ENCODE peak calls at places on chromosomes 16 and 17, in eight cellular contexts. One of them, this sample, is unnamed.

GRCh38 chr16:77431131-77431670 is 3.6 kb downstream of the ADAMTS18 start:
- DNase-seq in PC-9: no peak
- DNase-seq in colonic mucosa: no peak
- DNase-seq in osteoblast: no peak
- DNase-seq in lower lobe of right lung: no peak
- DNase-seq in mucosa of descending colon: no peak
- DNase-seq in psoas muscle: no peak
- DNase-seq in CD4-positive, alpha-beta memory T cell: no peak
- DNase-seq in this sample: no peak

GRCh38 chr17:82097187-82097918 is 683 bp downstream of the FASN start:
- DNase-seq in CD4-positive, alpha-beta memory T cell: no peak
- DNase-seq in PC-9: peak; percentile 37
- DNase-seq in osteoblast: peak; percentile 99
- DNase-seq in psoas muscle: peak; percentile 71
- DNase-seq in mucosa of descending colon: peak; percentile 72
- DNase-seq in lower lobe of right lung: peak; percentile 75
- DNase-seq in colonic mucosa: peak; percentile 48
- DNase-seq in this sample: peak; percentile 11

GRCh38 chr17:51164911-51165679 is 1.1 kb upstream of the NME2 start:
- DNase-seq in PC-9: peak; percentile 32
- DNase-seq in mucosa of descending colon: peak; percentile 47
- DNase-seq in osteoblast: peak; percentile 34
- DNase-seq in colonic mucosa: no peak
- DNase-seq in CD4-positive, alpha-beta memory T cell: no peak
- DNase-seq in psoas muscle: no peak
- DNase-seq in lower lobe of right lung: no peak
- DNase-seq in this sample: no peak

GRCh38 chr17:17783825-17784598 is 52.8 kb downstream of the SREBF1 start:
- DNase-seq in CD4-positive, alpha-beta memory T cell: peak; percentile 21
- DNase-seq in osteoblast: no peak
- DNase-seq in colonic mucosa: peak; percentile 50
- DNase-seq in psoas muscle: peak; percentile 72
- DNase-seq in mucosa of descending colon: peak; percentile 58
- DNase-seq in PC-9: no peak
- DNase-seq in lower lobe of right lung: no peak
- DNase-seq in this sample: no peak

GRCh38 chr16:88453621-88454314 is 688 bp downstream of the ZFPM1 start:
- DNase-seq in lower lobe of right lung: no peak
- DNase-seq in CD4-positive, alpha-beta memory T cell: no peak
- DNase-seq in mucosa of descending colon: peak; percentile 65
- DNase-seq in colonic mucosa: peak; percentile 35
- DNase-seq in osteoblast: peak; percentile 95
- DNase-seq in psoas muscle: no peak
- DNase-seq in PC-9: peak; percentile 46
- DNase-seq in this sample: no peak

GRCh38 chr17:35743911-35744328 is 9.1 kb downstream of the GAS2L2 start:
- DNase-seq in mucosa of descending colon: no peak
- DNase-seq in psoas muscle: no peak
- DNase-seq in osteoblast: peak; percentile 97
- DNase-seq in PC-9: peak; percentile 48
- DNase-seq in lower lobe of right lung: no peak
- DNase-seq in CD4-positive, alpha-beta memory T cell: no peak
- DNase-seq in colonic mucosa: no peak
- DNase-seq in this sample: no peak

GRCh38 chr17:9071921-9072503 is 50.7 kb downstream of the NTN1 start:
- DNase-seq in CD4-positive, alpha-beta memory T cell: no peak
- DNase-seq in osteoblast: no peak
- DNase-seq in psoas muscle: no peak
- DNase-seq in colonic mucosa: no peak
- DNase-seq in PC-9: no peak
- DNase-seq in lower lobe of right lung: no peak
- DNase-seq in mucosa of descending colon: no peak
- DNase-seq in this sample: no peak

GRCh38 chr17:22459331-22459952 is 767.1 kb downstream of the KCNJ18 start:
- DNase-seq in lower lobe of right lung: no peak
- DNase-seq in PC-9: no peak
- DNase-seq in mucosa of descending colon: no peak
- DNase-seq in CD4-positive, alpha-beta memory T cell: no peak
- DNase-seq in colonic mucosa: no peak
- DNase-seq in osteoblast: no peak
- DNase-seq in psoas muscle: no peak
- DNase-seq in this sample: no peak

GRCh38 chr16:56614549-56614991 is 6.2 kb downstream of the MT2A start:
- DNase-seq in psoas muscle: no peak
- DNase-seq in lower lobe of right lung: no peak
- DNase-seq in mucosa of descending colon: no peak
- DNase-seq in PC-9: peak; percentile 94
- DNase-seq in colonic mucosa: no peak
- DNase-seq in CD4-positive, alpha-beta memory T cell: no peak
- DNase-seq in osteoblast: peak; percentile 89
- DNase-seq in this sample: no peak

GRCh38 chr17:3695723-3696411 is at the start of gene P2RX5:
- DNase-seq in mucosa of descending colon: peak; percentile 51
- DNase-seq in psoas muscle: peak; percentile 74
- DNase-seq in lower lobe of right lung: peak; percentile 64
- DNase-seq in CD4-positive, alpha-beta memory T cell: peak; percentile 39
- DNase-seq in PC-9: no peak
- DNase-seq in osteoblast: peak; percentile 86
- DNase-seq in colonic mucosa: no peak
- DNase-seq in this sample: peak; percentile 34

GRCh38 chr16:71540-72341 is 690 bp downstream of the RHBDF1 start:
- DNase-seq in osteoblast: peak; percentile 99
- DNase-seq in mucosa of descending colon: peak; percentile 75
- DNase-seq in colonic mucosa: peak; percentile 91
- DNase-seq in CD4-positive, alpha-beta memory T cell: no peak
- DNase-seq in PC-9: peak; percentile 86
- DNase-seq in lower lobe of right lung: peak; percentile 77
- DNase-seq in psoas muscle: peak; percentile 80
- DNase-seq in this sample: no peak

GRCh38 chr17:63633742-63634141 is 11.5 kb downstream of the MAP3K3 start:
- DNase-seq in mucosa of descending colon: no peak
- DNase-seq in psoas muscle: no peak
- DNase-seq in PC-9: no peak
- DNase-seq in CD4-positive, alpha-beta memory T cell: no peak
- DNase-seq in osteoblast: no peak
- DNase-seq in lower lobe of right lung: no peak
- DNase-seq in colonic mucosa: no peak
- DNase-seq in this sample: no peak
- H3K4me1 ChIP-seq in mucosa of descending colon: peaks cover 5% of the 10 kb centered on the region
- H3K4me1 ChIP-seq in psoas muscle: peaks cover 46% of the 10 kb centered on the region
- H3K4me1 ChIP-seq in PC-9: no peaks in the 10 kb centered on the region
- H3K4me1 ChIP-seq in CD4-positive, alpha-beta memory T cell: peaks cover 18% of the 10 kb centered on the region
- H3K4me1 ChIP-seq in osteoblast: no peaks in the 10 kb centered on the region
- H3K4me1 ChIP-seq in lower lobe of right lung: peaks cover 52% of the 10 kb centered on the region
- H3K4me1 ChIP-seq in colonic mucosa: no peaks in the 10 kb centered on the region
- H3K4me1 ChIP-seq in this sample: peaks cover 13% of the 10 kb centered on the region

GRCh38 chr17:39057807-39058206 is 90.6 kb upstream of the FBXO47 start:
- DNase-seq in osteoblast: no peak
- DNase-seq in mucosa of descending colon: no peak
- DNase-seq in PC-9: no peak
- DNase-seq in lower lobe of right lung: no peak
- DNase-seq in colonic mucosa: no peak
- DNase-seq in CD4-positive, alpha-beta memory T cell: no peak
- DNase-seq in psoas muscle: no peak
- DNase-seq in this sample: no peak
- H3K4me3 ChIP-seq in osteoblast: no peak overlapping the region
- H3K4me3 ChIP-seq in mucosa of descending colon: no peak overlapping the region
- H3K4me3 ChIP-seq in PC-9: peak overlapping the region; percentile 73
- H3K4me3 ChIP-seq in lower lobe of right lung: no peak overlapping the region
- H3K4me3 ChIP-seq in colonic mucosa: no peak overlapping the region
- H3K4me3 ChIP-seq in CD4-positive, alpha-beta memory T cell: no peak overlapping the region
- H3K4me3 ChIP-seq in psoas muscle: peak overlapping the region; percentile 73
- H3K4me3 ChIP-seq in this sample: no peak overlapping the region

GRCh38 chr16:2474877-2475412 is at the start of gene TBC1D24:
- DNase-seq in colonic mucosa: peak; percentile 87
- DNase-seq in mucosa of descending colon: peak; percentile 94
- DNase-seq in osteoblast: peak; percentile 100
- DNase-seq in PC-9: peak; percentile 46
- DNase-seq in lower lobe of right lung: peak; percentile 89
- DNase-seq in CD4-positive, alpha-beta memory T cell: peak; percentile 73
- DNase-seq in psoas muscle: peak; percentile 95
- DNase-seq in this sample: peak; percentile 76

GRCh38 chr16:2475413-2476344 is 752 bp downstream of the TBC1D24 start:
- DNase-seq in mucosa of descending colon: peak; percentile 69
- DNase-seq in PC-9: no peak
- DNase-seq in osteoblast: no peak
- DNase-seq in CD4-positive, alpha-beta memory T cell: peak; percentile 37
- DNase-seq in colonic mucosa: no peak
- DNase-seq in lower lobe of right lung: no peak
- DNase-seq in psoas muscle: no peak
- DNase-seq in this sample: no peak

GRCh38 chr16:2477327-2477726 is 2.4 kb downstream of the TBC1D24 start:
- DNase-seq in PC-9: no peak
- DNase-seq in colonic mucosa: no peak
- DNase-seq in lower lobe of right lung: no peak
- DNase-seq in mucosa of descending colon: no peak
- DNase-seq in psoas muscle: no peak
- DNase-seq in CD4-positive, alpha-beta memory T cell: no peak
- DNase-seq in osteoblast: no peak
- DNase-seq in this sample: no peak

GRCh38 chr16:2476741-2477140 is 1.8 kb downstream of the TBC1D24 start:
- DNase-seq in osteoblast: no peak
- DNase-seq in psoas muscle: no peak
- DNase-seq in colonic mucosa: no peak
- DNase-seq in CD4-positive, alpha-beta memory T cell: no peak
- DNase-seq in PC-9: no peak
- DNase-seq in mucosa of descending colon: no peak
- DNase-seq in lower lobe of right lung: no peak
- DNase-seq in this sample: no peak

GRCh38 chr16:2476345-2476720 is 1.4 kb downstream of the TBC1D24 start:
- DNase-seq in PC-9: no peak
- DNase-seq in psoas muscle: no peak
- DNase-seq in lower lobe of right lung: no peak
- DNase-seq in mucosa of descending colon: no peak
- DNase-seq in CD4-positive, alpha-beta memory T cell: no peak
- DNase-seq in osteoblast: peak; percentile 93
- DNase-seq in colonic mucosa: no peak
- DNase-seq in this sample: no peak
- H3K4me1 ChIP-seq in PC-9: peaks cover 13% of the 10 kb centered on the region
- H3K4me1 ChIP-seq in psoas muscle: peaks cover 12% of the 10 kb centered on the region
- H3K4me1 ChIP-seq in lower lobe of right lung: peaks cover 32% of the 10 kb centered on the region
- H3K4me1 ChIP-seq in mucosa of descending colon: peaks cover 25% of the 10 kb centered on the region
- H3K4me1 ChIP-seq in CD4-positive, alpha-beta memory T cell: peaks cover 31% of the 10 kb centered on the region
- H3K4me1 ChIP-seq in osteoblast: peaks cover 9% of the 10 kb centered on the region
- H3K4me1 ChIP-seq in colonic mucosa: peaks cover 17% of the 10 kb centered on the region
- H3K4me1 ChIP-seq in this sample: peaks cover 29% of the 10 kb centered on the region

DNA sequence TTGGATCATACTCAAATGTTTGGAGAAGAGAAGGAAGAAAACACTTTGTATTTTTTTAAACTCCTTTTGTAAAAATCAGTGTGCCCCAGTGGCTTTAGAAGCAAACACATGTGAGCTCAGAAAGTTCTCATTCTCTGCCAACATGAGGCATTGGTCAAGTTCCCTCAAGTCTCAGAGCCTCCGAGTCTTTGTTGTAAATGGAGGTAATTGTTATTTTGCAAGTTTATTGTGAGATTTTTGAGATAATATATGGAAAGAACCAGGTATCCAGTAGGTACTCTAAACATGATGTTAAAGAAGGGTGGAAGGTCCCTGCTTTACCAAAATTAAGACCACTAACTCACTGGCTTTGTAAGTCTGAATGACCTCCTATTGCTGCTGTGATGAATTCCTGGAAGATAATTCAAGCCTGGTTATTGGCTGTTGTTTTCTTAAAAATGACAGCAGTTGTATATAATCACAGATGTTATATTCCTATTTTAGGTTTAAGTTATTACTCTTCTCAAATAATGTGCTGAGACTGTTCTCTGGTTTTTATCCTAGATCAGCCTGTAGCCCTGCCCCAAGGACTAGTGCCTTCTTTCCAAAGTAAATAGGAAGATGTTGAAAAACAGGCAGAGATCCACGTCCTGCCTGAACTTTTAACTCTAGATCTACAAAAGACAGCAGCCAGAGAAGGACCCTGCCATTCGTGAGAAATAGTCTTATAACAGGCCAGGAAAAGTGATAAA is 2.4 kb downstream of the HLF start:
- DNase-seq in lower lobe of right lung: no peak
- DNase-seq in mucosa of descending colon: no peak
- DNase-seq in colonic mucosa: no peak
- DNase-seq in osteoblast: no peak
- DNase-seq in PC-9: no peak
- DNase-seq in CD4-positive, alpha-beta memory T cell: no peak
- DNase-seq in psoas muscle: no peak
- DNase-seq in this sample: no peak
- H3K4me3 ChIP-seq in lower lobe of right lung: peak overlapping the region; percentile 61
- H3K4me3 ChIP-seq in mucosa of descending colon: no peak overlapping the region
- H3K4me3 ChIP-seq in colonic mucosa: no peak overlapping the region
- H3K4me3 ChIP-seq in osteoblast: no peak overlapping the region
- H3K4me3 ChIP-seq in PC-9: no peak overlapping the region
- H3K4me3 ChIP-seq in CD4-positive, alpha-beta memory T cell: no peak overlapping the region
- H3K4me3 ChIP-seq in psoas muscle: peak overlapping the region; percentile 15
- H3K4me3 ChIP-seq in this sample: no peak overlapping the region

GRCh38 chr17:57940217-57940616 is 15.0 kb downstream of the CUEDC1 start:
- DNase-seq in lower lobe of right lung: no peak
- DNase-seq in PC-9: no peak
- DNase-seq in CD4-positive, alpha-beta memory T cell: no peak
- DNase-seq in colonic mucosa: no peak
- DNase-seq in osteoblast: peak; percentile 38
- DNase-seq in mucosa of descending colon: no peak
- DNase-seq in psoas muscle: peak; percentile 36
- DNase-seq in this sample: no peak

GRCh38 chr17:57938061-57938502 is 17.1 kb downstream of the CUEDC1 start:
- DNase-seq in colonic mucosa: peak; percentile 73
- DNase-seq in lower lobe of right lung: no peak
- DNase-seq in psoas muscle: peak; percentile 2
- DNase-seq in mucosa of descending colon: no peak
- DNase-seq in PC-9: no peak
- DNase-seq in osteoblast: peak; percentile 1
- DNase-seq in CD4-positive, alpha-beta memory T cell: no peak
- DNase-seq in this sample: no peak

GRCh38 chr17:57935833-57936807 is 19.1 kb downstream of the CUEDC1 start:
- DNase-seq in psoas muscle: peak; percentile 82
- DNase-seq in PC-9: peak; percentile 61
- DNase-seq in lower lobe of right lung: no peak
- DNase-seq in osteoblast: peak; percentile 90
- DNase-seq in colonic mucosa: no peak
- DNase-seq in CD4-positive, alpha-beta memory T cell: no peak
- DNase-seq in mucosa of descending colon: no peak
- DNase-seq in this sample: no peak

GRCh38 chr17:57939797-57940196 is 15.4 kb downstream of the CUEDC1 start:
- DNase-seq in PC-9: no peak
- DNase-seq in CD4-positive, alpha-beta memory T cell: no peak
- DNase-seq in colonic mucosa: peak; percentile 60
- DNase-seq in osteoblast: peak; percentile 69
- DNase-seq in psoas muscle: peak; percentile 66
- DNase-seq in mucosa of descending colon: peak; percentile 72
- DNase-seq in lower lobe of right lung: peak; percentile 77
- DNase-seq in this sample: peak; percentile 29

DNA sequence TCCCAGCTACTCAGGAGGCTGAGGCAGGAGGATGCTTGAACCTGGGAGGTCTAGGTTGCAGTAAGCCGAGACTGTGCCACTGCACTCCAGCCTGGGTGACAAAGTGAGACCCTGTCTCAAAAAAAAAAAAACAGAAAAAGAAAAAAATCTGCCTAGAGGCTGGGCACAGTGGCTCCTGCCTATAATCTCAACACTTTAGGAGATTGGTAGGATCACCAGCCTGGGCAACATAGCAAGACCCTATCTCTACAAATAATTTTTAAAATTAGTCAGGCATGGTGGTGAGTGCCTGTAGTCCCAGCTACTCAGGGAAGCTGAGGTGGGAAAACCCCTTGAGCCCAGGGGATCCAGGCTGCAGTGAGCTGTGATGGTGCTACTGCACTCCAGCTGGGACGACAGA is 17.7 kb downstream of the CUEDC1 start:
- DNase-seq in PC-9: no peak
- DNase-seq in lower lobe of right lung: no peak
- DNase-seq in psoas muscle: peak; percentile 17
- DNase-seq in CD4-positive, alpha-beta memory T cell: no peak
- DNase-seq in colonic mucosa: no peak
- DNase-seq in mucosa of descending colon: no peak
- DNase-seq in osteoblast: no peak
- DNase-seq in this sample: no peak
- H3K4me1 ChIP-seq in PC-9: peaks cover 50% of the 10 kb centered on the region
- H3K4me1 ChIP-seq in lower lobe of right lung: peaks cover 73% of the 10 kb centered on the region
- H3K4me1 ChIP-seq in psoas muscle: peaks cover 85% of the 10 kb centered on the region
- H3K4me1 ChIP-seq in CD4-positive, alpha-beta memory T cell: no peaks in the 10 kb centered on the region
- H3K4me1 ChIP-seq in colonic mucosa: peaks cover 20% of the 10 kb centered on the region
- H3K4me1 ChIP-seq in mucosa of descending colon: peaks cover 47% of the 10 kb centered on the region
- H3K4me1 ChIP-seq in osteoblast: peaks cover 24% of the 10 kb centered on the region
- H3K4me1 ChIP-seq in this sample: peaks cover 6% of the 10 kb centered on the region

This sample was measured in CD8-positive, alpha-beta T cell.